ENCODE peak calls at places on chromosomes 6 and 20, in six cellular contexts. One of them, this sample, is unnamed.

GRCh38 chr20:7359739-7360138 is 580.5 kb downstream of the HAO1 start:
- DNase-seq in ovary: no peak
- DNase-seq in CD8-positive, alpha-beta memory T cell: no peak
- DNase-seq in mammary epithelial cell: no peak
- DNase-seq in cardiac muscle cell: no peak
- DNase-seq in small intestine: no peak
- DNase-seq in this sample: no peak

GRCh38 chr6:113017316-113017715 is 670.2 kb downstream of the RFPL4B start:
- DNase-seq in cardiac muscle cell: no peak
- DNase-seq in mammary epithelial cell: no peak
- DNase-seq in ovary: no peak
- DNase-seq in small intestine: no peak
- DNase-seq in CD8-positive, alpha-beta memory T cell: no peak
- DNase-seq in this sample: no peak

GRCh38 chr20:36322131-36322530 is 16.0 kb downstream of the DLGAP4 start:
- DNase-seq in cardiac muscle cell: no peak
- DNase-seq in small intestine: no peak
- DNase-seq in CD8-positive, alpha-beta memory T cell: no peak
- DNase-seq in mammary epithelial cell: no peak
- DNase-seq in ovary: no peak
- DNase-seq in this sample: no peak

GRCh38 chr6:106082735-106083398 is 3.3 kb upstream of the PRDM1 start:
- DNase-seq in small intestine: no peak
- DNase-seq in ovary: no peak
- DNase-seq in mammary epithelial cell: peak; percentile 83
- DNase-seq in cardiac muscle cell: no peak
- DNase-seq in CD8-positive, alpha-beta memory T cell: no peak
- DNase-seq in this sample: no peak

GRCh38 chr6:52363222-52363867 is 1.4 kb downstream of the PAQR8 start:
- DNase-seq in mammary epithelial cell: no peak
- DNase-seq in small intestine: peak; percentile 57
- DNase-seq in CD8-positive, alpha-beta memory T cell: no peak
- DNase-seq in ovary: peak; percentile 23
- DNase-seq in cardiac muscle cell: peak; percentile 5
- DNase-seq in this sample: no peak

GRCh38 chr6:52504778-52505127 is 72.1 kb downstream of the TRAM2 start:
- DNase-seq in mammary epithelial cell: no peak
- DNase-seq in small intestine: no peak
- DNase-seq in cardiac muscle cell: no peak
- DNase-seq in ovary: no peak
- DNase-seq in CD8-positive, alpha-beta memory T cell: no peak
- DNase-seq in this sample: no peak

GRCh38 chr6:30557683-30557981 is 537 bp downstream of the PRR3 start:
- DNase-seq in ovary: no peak
- DNase-seq in mammary epithelial cell: no peak
- DNase-seq in cardiac muscle cell: no peak
- DNase-seq in small intestine: peak; percentile 37
- DNase-seq in CD8-positive, alpha-beta memory T cell: no peak
- DNase-seq in this sample: peak; percentile 30

GRCh38 chr6:86937219-86938079 is at the start of gene HTR1E:
- DNase-seq in ovary: peak; percentile 68
- DNase-seq in small intestine: no peak
- DNase-seq in cardiac muscle cell: peak; percentile 39
- DNase-seq in mammary epithelial cell: peak; percentile 23
- DNase-seq in CD8-positive, alpha-beta memory T cell: no peak
- DNase-seq in this sample: no peak

GRCh38 chr6:24797596-24798216 is 1.0 kb downstream of the ARMH2 start:
- DNase-seq in ovary: no peak
- DNase-seq in cardiac muscle cell: peak; percentile 21
- DNase-seq in small intestine: no peak
- DNase-seq in mammary epithelial cell: no peak
- DNase-seq in CD8-positive, alpha-beta memory T cell: no peak
- DNase-seq in this sample: no peak

GRCh38 chr6:36772401-36772800 is 66.8 kb downstream of the CPNE5 start:
- DNase-seq in small intestine: no peak
- DNase-seq in ovary: no peak
- DNase-seq in mammary epithelial cell: no peak
- DNase-seq in CD8-positive, alpha-beta memory T cell: no peak
- DNase-seq in cardiac muscle cell: no peak
- DNase-seq in this sample: no peak

GRCh38 chr6:166904101-166904746 is 52.1 kb downstream of the RNASET2 start:
- DNase-seq in small intestine: no peak
- DNase-seq in CD8-positive, alpha-beta memory T cell: no peak
- DNase-seq in mammary epithelial cell: no peak
- DNase-seq in ovary: no peak
- DNase-seq in cardiac muscle cell: peak; percentile 50
- DNase-seq in this sample: no peak

GRCh38 chr6:26660096-26660425 is 515 bp upstream of the ZNF322 start:
- DNase-seq in ovary: no peak
- DNase-seq in mammary epithelial cell: no peak
- DNase-seq in small intestine: no peak
- DNase-seq in cardiac muscle cell: peak; percentile 35
- DNase-seq in CD8-positive, alpha-beta memory T cell: no peak
- DNase-seq in this sample: no peak

GRCh38 chr20:44776977-44777376 is 31.3 kb downstream of the KCNK15 start:
- DNase-seq in mammary epithelial cell: peak; percentile 20
- DNase-seq in CD8-positive, alpha-beta memory T cell: no peak
- DNase-seq in cardiac muscle cell: peak; percentile 50
- DNase-seq in ovary: no peak
- DNase-seq in small intestine: no peak
- DNase-seq in this sample: no peak

GRCh38 chr6:46293641-46294316 is 123.0 kb upstream of the ENPP5 start:
- DNase-seq in ovary: no peak
- DNase-seq in mammary epithelial cell: no peak
- DNase-seq in small intestine: no peak
- DNase-seq in cardiac muscle cell: no peak
- DNase-seq in CD8-positive, alpha-beta memory T cell: no peak
- DNase-seq in this sample: no peak

GRCh38 chr6:142523485-142523884 is 221.7 kb downstream of the ADGRG6 start:
- DNase-seq in CD8-positive, alpha-beta memory T cell: no peak
- DNase-seq in small intestine: no peak
- DNase-seq in ovary: no peak
- DNase-seq in cardiac muscle cell: peak; percentile 46
- DNase-seq in mammary epithelial cell: no peak
- DNase-seq in this sample: no peak

GRCh38 chr6:118644007-118644406 is 7.4 kb downstream of the CEP85L start:
- DNase-seq in cardiac muscle cell: no peak
- DNase-seq in mammary epithelial cell: no peak
- DNase-seq in ovary: no peak
- DNase-seq in small intestine: no peak
- DNase-seq in CD8-positive, alpha-beta memory T cell: no peak
- DNase-seq in this sample: no peak

GRCh38 chr20:6525447-6526303 is 241.8 kb upstream of the BMP2 start:
- DNase-seq in cardiac muscle cell: peak; percentile 66
- DNase-seq in ovary: no peak
- DNase-seq in mammary epithelial cell: peak; percentile 31
- DNase-seq in CD8-positive, alpha-beta memory T cell: no peak
- DNase-seq in small intestine: no peak
- DNase-seq in this sample: no peak

GRCh38 chr20:34415079-34415478 is 52.0 kb downstream of the ITCH start:
- DNase-seq in cardiac muscle cell: no peak
- DNase-seq in ovary: no peak
- DNase-seq in small intestine: no peak
- DNase-seq in CD8-positive, alpha-beta memory T cell: no peak
- DNase-seq in mammary epithelial cell: no peak
- DNase-seq in this sample: no peak

GRCh38 chr20:57370316-57370715 is 19.3 kb downstream of the RAE1 start:
- DNase-seq in small intestine: no peak
- DNase-seq in CD8-positive, alpha-beta memory T cell: no peak
- DNase-seq in mammary epithelial cell: no peak
- DNase-seq in ovary: no peak
- DNase-seq in cardiac muscle cell: no peak
- DNase-seq in this sample: no peak

GRCh38 chr6:4311976-4312860 is 176.8 kb upstream of the ECI2 start:
- DNase-seq in small intestine: no peak
- DNase-seq in CD8-positive, alpha-beta memory T cell: no peak
- DNase-seq in ovary: no peak
- DNase-seq in mammary epithelial cell: no peak
- DNase-seq in cardiac muscle cell: no peak
- DNase-seq in this sample: no peak

GRCh38 chr20:3251806-3252205 is 12.8 kb upstream of the SLC4A11 start:
- DNase-seq in CD8-positive, alpha-beta memory T cell: no peak
- DNase-seq in mammary epithelial cell: peak; percentile 23
- DNase-seq in cardiac muscle cell: peak; percentile 56
- DNase-seq in ovary: no peak
- DNase-seq in small intestine: no peak
- DNase-seq in this sample: no peak

GRCh38 chr20:142290-142689 is at the start of gene DEFB126:
- DNase-seq in small intestine: no peak
- DNase-seq in ovary: no peak
- DNase-seq in mammary epithelial cell: no peak
- DNase-seq in CD8-positive, alpha-beta memory T cell: no peak
- DNase-seq in cardiac muscle cell: no peak
- DNase-seq in this sample: no peak
- H3K9me3 ChIP-seq in small intestine: no peaks in the 10 kb centered on the region
- H3K9me3 ChIP-seq in ovary: no peaks in the 10 kb centered on the region
- H3K9me3 ChIP-seq in mammary epithelial cell: peaks cover 5% of the 10 kb centered on the region
- H3K9me3 ChIP-seq in CD8-positive, alpha-beta memory T cell: no peaks in the 10 kb centered on the region
- H3K9me3 ChIP-seq in cardiac muscle cell: no peaks in the 10 kb centered on the region
- H3K9me3 ChIP-seq in this sample: no peaks in the 10 kb centered on the region

GRCh38 chr6:170442596-170442995 is 110.5 kb downstream of the PSMB1 start:
- DNase-seq in mammary epithelial cell: no peak
- DNase-seq in ovary: no peak
- DNase-seq in CD8-positive, alpha-beta memory T cell: no peak
- DNase-seq in small intestine: no peak
- DNase-seq in cardiac muscle cell: no peak
- DNase-seq in this sample: no peak

GRCh38 chr6:170439366-170440351 is 113.4 kb downstream of the PSMB1 start:
- DNase-seq in mammary epithelial cell: no peak
- DNase-seq in small intestine: no peak
- DNase-seq in ovary: no peak
- DNase-seq in cardiac muscle cell: no peak
- DNase-seq in CD8-positive, alpha-beta memory T cell: no peak
- DNase-seq in this sample: no peak

GRCh38 chr6:170443151-170443662 is 109.9 kb downstream of the PSMB1 start:
- DNase-seq in mammary epithelial cell: no peak
- DNase-seq in CD8-positive, alpha-beta memory T cell: no peak
- DNase-seq in ovary: no peak
- DNase-seq in small intestine: no peak
- DNase-seq in cardiac muscle cell: no peak
- DNase-seq in this sample: no peak

GRCh38 chr6:170440437-170440836 is 112.7 kb downstream of the PSMB1 start:
- DNase-seq in ovary: no peak
- DNase-seq in small intestine: no peak
- DNase-seq in mammary epithelial cell: no peak
- DNase-seq in CD8-positive, alpha-beta memory T cell: no peak
- DNase-seq in cardiac muscle cell: no peak
- DNase-seq in this sample: no peak

DNA sequence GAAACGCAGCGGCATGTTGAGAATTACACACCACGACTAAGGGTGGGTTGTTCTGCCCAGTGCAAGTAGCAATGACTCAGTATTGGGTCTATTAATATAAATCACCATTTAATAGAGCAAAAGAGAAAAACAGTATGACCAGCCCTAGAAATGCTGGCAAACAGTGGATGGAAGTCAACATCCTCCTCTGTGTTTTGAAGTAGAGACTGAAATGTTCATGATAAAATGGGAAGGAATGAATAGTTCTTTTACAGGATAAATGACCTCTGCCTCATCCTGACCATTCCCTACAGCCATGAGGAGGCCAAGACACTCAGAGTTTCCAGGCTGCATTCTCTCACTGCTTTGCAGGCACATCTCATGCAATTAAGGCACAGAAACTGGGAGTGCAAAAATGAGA is 111.8 kb downstream of the PSMB1 start:
- DNase-seq in CD8-positive, alpha-beta memory T cell: no peak
- DNase-seq in ovary: no peak
- DNase-seq in small intestine: no peak
- DNase-seq in cardiac muscle cell: no peak
- DNase-seq in mammary epithelial cell: no peak
- DNase-seq in this sample: no peak
- H3K9me3 ChIP-seq in CD8-positive, alpha-beta memory T cell: no peaks in the 10 kb centered on the region
- H3K9me3 ChIP-seq in ovary: no peaks in the 10 kb centered on the region
- H3K9me3 ChIP-seq in small intestine: no peaks in the 10 kb centered on the region
- H3K9me3 ChIP-seq in cardiac muscle cell: no peaks in the 10 kb centered on the region
- H3K9me3 ChIP-seq in mammary epithelial cell: no peaks in the 10 kb centered on the region
- H3K9me3 ChIP-seq in this sample: no peaks in the 10 kb centered on the region

DNA sequence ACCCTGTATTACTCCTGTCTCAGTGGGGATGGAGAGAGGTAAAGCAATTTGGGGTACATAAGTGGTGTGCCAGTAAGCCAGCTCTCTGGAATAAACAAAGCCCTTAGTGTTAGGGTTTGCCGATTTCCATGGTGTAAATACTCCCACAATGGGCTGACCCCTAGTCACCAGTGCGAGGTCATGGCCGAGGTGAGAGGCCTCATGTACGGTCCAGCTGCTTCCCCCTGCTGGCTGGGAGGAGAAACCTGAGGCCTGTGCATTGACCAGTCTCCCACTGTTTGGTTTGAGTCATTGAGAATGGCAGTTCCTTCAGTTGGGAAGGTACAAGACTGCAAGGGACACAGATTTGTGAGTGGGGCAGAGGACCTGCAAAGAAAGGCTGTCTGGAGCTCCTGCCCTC is 382.0 kb downstream of the CDH26 start:
- DNase-seq in ovary: no peak
- DNase-seq in cardiac muscle cell: no peak
- DNase-seq in CD8-positive, alpha-beta memory T cell: no peak
- DNase-seq in mammary epithelial cell: no peak
- DNase-seq in small intestine: no peak
- DNase-seq in this sample: no peak
- H3K9me3 ChIP-seq in ovary: peaks cover 3% of the 10 kb centered on the region
- H3K9me3 ChIP-seq in cardiac muscle cell: no peaks in the 10 kb centered on the region
- H3K9me3 ChIP-seq in CD8-positive, alpha-beta memory T cell: no peaks in the 10 kb centered on the region
- H3K9me3 ChIP-seq in mammary epithelial cell: no peaks in the 10 kb centered on the region
- H3K9me3 ChIP-seq in small intestine: no peaks in the 10 kb centered on the region
- H3K9me3 ChIP-seq in this sample: no peaks in the 10 kb centered on the region

GRCh38 chr20:58524814-58525213 is 9.6 kb upstream of the APCDD1L start:
- DNase-seq in cardiac muscle cell: peak; percentile 60
- DNase-seq in small intestine: no peak
- DNase-seq in mammary epithelial cell: peak; percentile 75
- DNase-seq in ovary: no peak
- DNase-seq in CD8-positive, alpha-beta memory T cell: no peak
- DNase-seq in this sample: no peak

GRCh38 chr20:58526411-58526810 is 11.2 kb upstream of the APCDD1L start:
- DNase-seq in small intestine: no peak
- DNase-seq in ovary: no peak
- DNase-seq in mammary epithelial cell: no peak
- DNase-seq in CD8-positive, alpha-beta memory T cell: no peak
- DNase-seq in cardiac muscle cell: no peak
- DNase-seq in this sample: no peak

GRCh38 chr20:58531063-58531462 is 15.9 kb upstream of the APCDD1L start:
- DNase-seq in ovary: no peak
- DNase-seq in cardiac muscle cell: no peak
- DNase-seq in mammary epithelial cell: no peak
- DNase-seq in CD8-positive, alpha-beta memory T cell: no peak
- DNase-seq in small intestine: no peak
- DNase-seq in this sample: no peak

GRCh38 chr20:58531657-58532056 is 16.5 kb upstream of the APCDD1L start:
- DNase-seq in mammary epithelial cell: no peak
- DNase-seq in cardiac muscle cell: no peak
- DNase-seq in CD8-positive, alpha-beta memory T cell: no peak
- DNase-seq in small intestine: no peak
- DNase-seq in ovary: no peak
- DNase-seq in this sample: no peak

DNA sequence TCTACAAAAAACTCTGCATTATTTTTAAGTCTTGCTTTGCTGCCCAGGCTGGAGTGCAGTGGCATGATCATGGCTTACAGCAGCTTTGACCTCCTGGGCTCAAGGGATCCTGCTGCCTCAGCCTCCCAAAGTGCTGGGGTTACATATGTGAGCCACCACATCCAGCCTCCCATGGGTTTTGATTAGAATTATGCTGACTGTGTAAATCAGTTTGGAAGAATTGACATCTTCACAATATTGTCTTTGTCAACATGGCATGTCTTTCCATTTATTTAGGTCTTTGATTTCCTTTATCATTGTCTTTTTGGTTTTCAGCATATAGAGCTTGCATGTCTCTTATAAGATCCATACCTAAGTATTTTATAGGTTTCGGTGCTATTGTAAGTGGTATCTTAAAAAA is 13.2 kb upstream of the APCDD1L start:
- DNase-seq in CD8-positive, alpha-beta memory T cell: no peak
- DNase-seq in mammary epithelial cell: no peak
- DNase-seq in small intestine: no peak
- DNase-seq in cardiac muscle cell: no peak
- DNase-seq in ovary: no peak
- DNase-seq in this sample: no peak
- H3K9me3 ChIP-seq in CD8-positive, alpha-beta memory T cell: no peaks in the 10 kb centered on the region
- H3K9me3 ChIP-seq in mammary epithelial cell: peaks cover 10% of the 10 kb centered on the region
- H3K9me3 ChIP-seq in small intestine: no peaks in the 10 kb centered on the region
- H3K9me3 ChIP-seq in cardiac muscle cell: no peaks in the 10 kb centered on the region
- H3K9me3 ChIP-seq in ovary: peaks cover 4% of the 10 kb centered on the region
- H3K9me3 ChIP-seq in this sample: peaks cover 47% of the 10 kb centered on the region

This sample was measured in CD4-positive, alpha-beta T cell.